ENCODE peak calls at places on chromosome 3, in five cellular contexts. One of them, this sample, is unnamed.
A peak's percentile ranks its signal among the peaks of the same experiment; 100 is the strongest.

GRCh38 chr3:105661461-105661860 is 207.4 kb downstream of the CBLB start:
- DNase-seq in astrocyte: no peak
- DNase-seq in body of pancreas: no peak
- DNase-seq in upper lobe of right lung: no peak
- DNase-seq in hepatocyte: no peak
- DNase-seq in this sample: no peak

GRCh38 chr3:9135930-9136525 is 113.4 kb downstream of the SRGAP3 start:
- DNase-seq in astrocyte: no peak
- DNase-seq in hepatocyte: no peak
- DNase-seq in body of pancreas: no peak
- DNase-seq in upper lobe of right lung: no peak
- DNase-seq in this sample: no peak

GRCh38 chr3:77707271-77707670 is 667.4 kb downstream of the ROBO2 start:
- DNase-seq in upper lobe of right lung: no peak
- DNase-seq in astrocyte: no peak
- DNase-seq in hepatocyte: no peak
- DNase-seq in body of pancreas: no peak
- DNase-seq in this sample: no peak

GRCh38 chr3:116318370-116318769 is 126.9 kb downstream of the LSAMP start:
- DNase-seq in hepatocyte: no peak
- DNase-seq in astrocyte: no peak
- DNase-seq in upper lobe of right lung: no peak
- DNase-seq in body of pancreas: no peak
- DNase-seq in this sample: no peak

GRCh38 chr3:117562000-117562399 is 852.4 kb downstream of the TUSC7 start:
- DNase-seq in body of pancreas: no peak
- DNase-seq in upper lobe of right lung: no peak
- DNase-seq in hepatocyte: no peak
- DNase-seq in astrocyte: no peak
- DNase-seq in this sample: peak; percentile 30

GRCh38 chr3:194009892-194010533 is 125.9 kb upstream of the HES1 start:
- DNase-seq in upper lobe of right lung: no peak
- DNase-seq in hepatocyte: no peak
- DNase-seq in astrocyte: no peak
- DNase-seq in body of pancreas: no peak
- DNase-seq in this sample: peak; percentile 75

GRCh38 chr3:17023006-17023664 is 138.4 kb downstream of the PLCL2 start:
- DNase-seq in upper lobe of right lung: no peak
- DNase-seq in hepatocyte: no peak
- DNase-seq in astrocyte: peak; percentile 8
- DNase-seq in body of pancreas: no peak
- DNase-seq in this sample: no peak

GRCh38 chr3:58101499-58102370 is 93.5 kb downstream of the FLNB start:
- DNase-seq in hepatocyte: peak; percentile 28
- DNase-seq in body of pancreas: peak; percentile 59
- DNase-seq in astrocyte: no peak
- DNase-seq in upper lobe of right lung: no peak
- DNase-seq in this sample: no peak

GRCh38 chr3:142651711-142652110 is 55.5 kb downstream of the PLS1 start:
- DNase-seq in upper lobe of right lung: no peak
- DNase-seq in hepatocyte: no peak
- DNase-seq in astrocyte: no peak
- DNase-seq in body of pancreas: no peak
- DNase-seq in this sample: peak; percentile 5

GRCh38 chr3:32551087-32551486 is 19.6 kb downstream of the DYNC1LI1 start:
- DNase-seq in body of pancreas: no peak
- DNase-seq in hepatocyte: no peak
- DNase-seq in astrocyte: no peak
- DNase-seq in upper lobe of right lung: no peak
- DNase-seq in this sample: no peak

GRCh38 chr3:135083179-135083578 is 288.1 kb downstream of the EPHB1 start:
- DNase-seq in upper lobe of right lung: no peak
- DNase-seq in astrocyte: no peak
- DNase-seq in body of pancreas: no peak
- DNase-seq in hepatocyte: no peak
- DNase-seq in this sample: no peak

GRCh38 chr3:120338517-120338916 is 10.6 kb downstream of the LRRC58 start:
- DNase-seq in upper lobe of right lung: no peak
- DNase-seq in astrocyte: no peak
- DNase-seq in body of pancreas: no peak
- DNase-seq in hepatocyte: no peak
- DNase-seq in this sample: no peak

GRCh38 chr3:126267169-126267975 is 87.0 kb upstream of the ALDH1L1 start:
- DNase-seq in body of pancreas: peak; percentile 74
- DNase-seq in astrocyte: peak; percentile 87
- DNase-seq in hepatocyte: peak; percentile 88
- DNase-seq in upper lobe of right lung: peak; percentile 93
- DNase-seq in this sample: peak; percentile 93

GRCh38 chr3:34364345-34364744 is 565.9 kb downstream of the PDCD6IP start:
- DNase-seq in astrocyte: no peak
- DNase-seq in hepatocyte: no peak
- DNase-seq in upper lobe of right lung: no peak
- DNase-seq in body of pancreas: no peak
- DNase-seq in this sample: no peak

GRCh38 chr3:107589454-107589853 is 66.7 kb downstream of the BBX start:
- DNase-seq in hepatocyte: no peak
- DNase-seq in upper lobe of right lung: no peak
- DNase-seq in astrocyte: no peak
- DNase-seq in body of pancreas: no peak
- DNase-seq in this sample: no peak

GRCh38 chr3:155325263-155325835 is 31.9 kb upstream of the STRIT1 start:
- DNase-seq in upper lobe of right lung: no peak
- DNase-seq in astrocyte: peak; percentile 18
- DNase-seq in hepatocyte: no peak
- DNase-seq in body of pancreas: peak; percentile 31
- DNase-seq in this sample: no peak
- TF ChIP-seq CTCF in upper lobe of right lung: no peak
- TF ChIP-seq CTCF in astrocyte: peak; percentile 8
- TF ChIP-seq CTCF in hepatocyte: no peak
- TF ChIP-seq CTCF in body of pancreas: no peak
- TF ChIP-seq CTCF in this sample: no peak

GRCh38 chr3:149655826-149656599 is 1.8 kb downstream of the WWTR1 start:
- DNase-seq in upper lobe of right lung: no peak
- DNase-seq in hepatocyte: no peak
- DNase-seq in astrocyte: peak; percentile 44
- DNase-seq in body of pancreas: no peak
- DNase-seq in this sample: no peak
- TF ChIP-seq CTCF in upper lobe of right lung: no peak
- TF ChIP-seq CTCF in hepatocyte: no peak
- TF ChIP-seq CTCF in astrocyte: no peak
- TF ChIP-seq CTCF in body of pancreas: no peak
- TF ChIP-seq CTCF in this sample: no peak

DNA sequence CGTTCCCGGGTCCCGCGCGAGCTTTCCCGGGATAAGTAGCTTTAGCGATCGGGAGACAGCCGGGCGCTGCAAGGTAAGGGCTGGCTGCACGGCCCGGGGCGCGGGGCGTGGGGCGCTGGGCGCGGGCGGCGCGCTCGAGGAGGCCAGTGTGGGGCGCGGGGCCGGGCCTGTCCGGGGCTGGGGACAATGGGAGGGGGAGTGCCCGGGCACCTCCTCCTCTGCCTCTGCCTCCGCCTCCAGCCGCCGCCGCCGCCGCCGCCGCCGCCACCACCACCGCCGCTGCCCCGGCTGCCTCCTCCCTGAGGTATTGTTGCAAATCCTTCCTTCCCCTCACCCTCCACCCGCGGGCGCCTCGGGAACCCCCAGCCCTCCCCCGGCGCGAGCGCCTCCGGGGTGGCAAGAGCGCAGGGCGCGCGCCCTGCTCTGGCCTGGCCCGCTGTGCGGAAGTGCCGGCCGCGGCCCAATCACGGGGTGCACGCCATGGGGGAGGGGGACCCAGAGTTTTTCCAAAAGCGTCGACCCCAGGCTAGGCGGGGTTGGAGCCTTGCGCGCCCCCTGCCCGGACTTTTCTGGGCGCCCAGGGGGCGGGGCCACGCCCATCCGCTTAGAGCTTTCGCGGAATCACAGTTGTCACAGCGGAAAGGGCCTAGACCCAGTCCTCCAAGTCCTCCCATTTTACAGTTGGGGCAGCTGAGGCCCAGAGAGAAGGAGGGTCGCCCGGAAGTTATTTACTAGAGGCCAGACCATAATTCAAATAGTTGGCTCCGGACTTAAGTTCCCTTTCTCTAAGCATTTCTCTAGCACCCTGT is at the start of gene LPP:
- DNase-seq in upper lobe of right lung: peak; percentile 95
- DNase-seq in hepatocyte: peak; percentile 88
- DNase-seq in body of pancreas: peak; percentile 79
- DNase-seq in astrocyte: peak; percentile 53
- DNase-seq in this sample: peak; percentile 89
- TF ChIP-seq CTCF in upper lobe of right lung: no peak
- TF ChIP-seq CTCF in hepatocyte: peak; percentile 3
- TF ChIP-seq CTCF in body of pancreas: no peak
- TF ChIP-seq CTCF in astrocyte: no peak
- TF ChIP-seq CTCF in this sample: peak; percentile 9

DNA sequence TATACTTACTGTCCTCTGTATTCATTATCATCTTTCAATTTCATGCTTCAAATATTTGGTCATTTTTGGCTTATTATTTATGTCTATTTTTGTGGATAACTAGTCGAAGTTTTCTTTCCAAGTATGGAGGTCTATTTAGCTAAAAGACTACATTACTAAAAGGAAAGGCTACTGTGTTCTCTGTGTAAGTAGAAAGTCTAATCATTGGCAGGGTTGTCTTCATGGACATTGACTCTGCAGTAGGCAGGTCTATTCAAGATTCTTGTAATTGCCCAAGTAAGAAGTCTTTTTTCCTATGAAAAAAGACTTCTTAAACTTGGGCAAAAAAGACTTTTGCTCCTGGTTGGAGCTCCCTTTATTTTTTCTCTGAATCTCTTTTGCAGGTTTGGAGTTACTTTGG is 368.6 kb upstream of the GRM7 start:
- DNase-seq in astrocyte: no peak
- DNase-seq in upper lobe of right lung: no peak
- DNase-seq in hepatocyte: no peak
- DNase-seq in body of pancreas: no peak
- DNase-seq in this sample: no peak
- TF ChIP-seq CTCF in astrocyte: no peak
- TF ChIP-seq CTCF in upper lobe of right lung: no peak
- TF ChIP-seq CTCF in hepatocyte: no peak
- TF ChIP-seq CTCF in body of pancreas: no peak
- TF ChIP-seq CTCF in this sample: no peak

GRCh38 chr3:183560607-183561006 is 5.1 kb upstream of the KLHL6 start:
- DNase-seq in upper lobe of right lung: no peak
- DNase-seq in body of pancreas: no peak
- DNase-seq in astrocyte: no peak
- DNase-seq in hepatocyte: peak; percentile 46
- DNase-seq in this sample: no peak
- TF ChIP-seq CTCF in upper lobe of right lung: peak; percentile 24
- TF ChIP-seq CTCF in body of pancreas: no peak
- TF ChIP-seq CTCF in astrocyte: no peak
- TF ChIP-seq CTCF in hepatocyte: peak; percentile 35
- TF ChIP-seq CTCF in this sample: no peak

DNA sequence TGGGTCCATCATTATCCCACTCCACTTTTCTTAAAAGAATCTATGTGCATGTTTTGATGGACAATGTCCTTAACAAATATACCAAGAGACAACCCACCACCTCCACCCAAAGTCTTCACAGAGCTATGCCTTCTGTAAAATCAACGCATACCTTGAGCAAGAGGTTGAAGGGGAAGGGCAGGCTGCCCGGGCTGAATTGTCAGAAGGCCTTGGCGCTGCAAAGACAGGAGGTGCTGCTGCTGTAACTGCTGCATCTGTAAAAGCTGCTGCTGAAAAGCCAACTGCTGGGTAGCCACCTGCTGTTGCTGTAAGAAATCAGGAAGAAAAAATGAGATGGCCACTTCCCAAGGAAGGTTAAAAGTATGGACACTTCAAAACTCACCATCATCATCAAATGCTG is 536.7 kb downstream of the FOXP1 start:
- DNase-seq in astrocyte: no peak
- DNase-seq in body of pancreas: no peak
- DNase-seq in upper lobe of right lung: no peak
- DNase-seq in hepatocyte: no peak
- DNase-seq in this sample: no peak
- TF ChIP-seq CTCF in astrocyte: no peak
- TF ChIP-seq CTCF in body of pancreas: no peak
- TF ChIP-seq CTCF in upper lobe of right lung: no peak
- TF ChIP-seq CTCF in hepatocyte: no peak
- TF ChIP-seq CTCF in this sample: no peak

DNA sequence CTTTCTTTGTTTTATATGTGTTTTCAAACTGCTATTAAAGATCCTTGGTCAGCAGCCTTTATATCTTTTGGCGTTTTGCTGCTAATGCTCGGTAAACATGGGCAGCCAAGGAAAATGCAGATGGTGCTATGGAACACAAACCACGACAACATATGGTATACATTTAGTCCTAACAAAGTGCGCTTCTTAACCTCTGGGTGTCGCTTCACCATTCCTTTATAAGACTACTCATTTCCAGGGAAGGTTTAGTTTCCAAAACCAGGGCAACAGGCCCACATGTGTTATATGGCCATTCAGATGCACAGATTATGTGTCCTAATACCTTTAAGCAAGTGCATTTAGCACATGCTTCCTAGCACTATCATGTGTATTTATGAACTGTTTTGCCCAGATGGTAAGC is 14.7 kb downstream of the SHOX2 start:
- DNase-seq in upper lobe of right lung: no peak
- DNase-seq in body of pancreas: no peak
- DNase-seq in hepatocyte: no peak
- DNase-seq in astrocyte: no peak
- DNase-seq in this sample: peak; percentile 65
- TF ChIP-seq CTCF in upper lobe of right lung: peak; percentile 9
- TF ChIP-seq CTCF in body of pancreas: no peak
- TF ChIP-seq CTCF in hepatocyte: peak; percentile 32
- TF ChIP-seq CTCF in astrocyte: peak; percentile 39
- TF ChIP-seq CTCF in this sample: peak; percentile 45

DNA sequence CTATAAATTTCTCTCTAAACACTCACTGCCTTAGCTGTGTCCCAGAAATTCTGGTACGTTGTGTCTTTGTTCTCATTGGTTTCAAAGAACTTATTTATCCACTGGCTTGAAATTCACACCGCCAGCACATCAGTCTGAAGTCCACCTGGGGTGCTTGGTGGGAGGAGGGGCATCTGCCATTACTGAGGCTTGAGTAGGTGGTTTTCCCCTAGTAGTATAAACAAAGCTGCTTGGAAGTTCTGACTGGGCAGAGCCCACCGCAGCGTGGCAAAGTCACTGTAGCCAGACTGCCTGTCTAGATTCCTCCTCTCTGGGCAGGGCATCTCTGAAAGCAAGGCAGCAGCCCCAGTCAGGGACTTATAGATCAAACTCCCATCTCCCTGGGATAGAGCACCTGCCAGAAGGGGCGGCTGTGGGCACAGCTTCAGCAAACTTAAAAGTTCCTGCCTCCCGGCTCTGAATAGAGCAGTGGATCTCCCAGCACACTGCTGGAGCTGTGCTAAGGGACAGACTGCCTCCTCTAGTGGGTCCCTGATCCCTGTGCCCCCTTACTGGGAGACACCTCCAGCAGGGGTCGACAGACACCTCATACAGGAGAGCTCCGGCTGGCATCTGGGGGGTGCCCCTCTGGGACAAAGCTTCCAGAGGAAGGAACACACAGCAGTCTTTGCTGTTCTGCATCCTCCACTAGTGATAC is 114.1 kb downstream of the SUCLG2 start:
- DNase-seq in astrocyte: no peak
- DNase-seq in upper lobe of right lung: no peak
- DNase-seq in hepatocyte: peak; percentile 12
- DNase-seq in body of pancreas: no peak
- DNase-seq in this sample: no peak
- TF ChIP-seq CTCF in astrocyte: no peak
- TF ChIP-seq CTCF in upper lobe of right lung: no peak
- TF ChIP-seq CTCF in hepatocyte: no peak
- TF ChIP-seq CTCF in body of pancreas: no peak
- TF ChIP-seq CTCF in this sample: no peak